ENCODE peak calls at places on chromosomes 7 and 10, in six cellular contexts. F is neuronal stem cell, W is H9, D is mesenchymal stem cell, A is trophoblast cell, Q is H1. R is an unnamed sample.

GRCh38 chr7:140723002-140723401 is 26.5 kb downstream of the NDUFB2 start:
- DNase-seq in Q (no peak), W (no peak), A (no peak), F (no peak), D (no peak), R (no peak)

GRCh38 chr7:115678049-115678982 is 352.2 kb downstream of the TFEC start:
- DNase-seq in Q (no peak), F (no peak), D (peak), W (no peak), A (no peak), R (peak)

GRCh38 chr7:116231543-116232401 is 21.4 kb downstream of the TES start:
- DNase-seq in D (peak), F (no peak), Q (no peak), W (no peak), A (no peak), R (peak)

GRCh38 chr7:157516911-157517781 is 180.3 kb downstream of the DNAJB6 start:
- DNase-seq in D (no peak), W (no peak), F (no peak), A (no peak), Q (no peak), R (no peak)

GRCh38 chr7:42237162-42237821 is at the start of gene GLI3:
- DNase-seq in W (peak), Q (no peak), D (peak), F (peak), A (peak), R (peak)

GRCh38 chr10:86770412-86770960 is 14.1 kb downstream of the BMPR1A start:
- DNase-seq in D (no peak), F (no peak), Q (no peak), W (no peak), A (no peak), R (no peak)

GRCh38 chr10:28719789-28720436 is 42.6 kb downstream of the BAMBI start:
- DNase-seq in Q (no peak), F (no peak), D (peak), W (no peak), A (no peak), R (peak)

GRCh38 chr10:5684971-5685763 is 529 bp downstream of the TASOR2 start:
- DNase-seq in D (peak), W (peak), A (peak), Q (no peak), F (peak), R (peak)

GRCh38 chr7:104552102-104552501 is 223.7 kb downstream of the LHFPL3 start:
- DNase-seq in W (peak), F (peak), A (peak), D (peak), Q (peak), R (peak)

GRCh38 chr10:5611899-5612680 is 54.3 kb downstream of the ASB13 start:
- DNase-seq in F (no peak), W (no peak), Q (no peak), D (no peak), A (no peak), R (no peak)

GRCh38 chr10:95290801-95291633 is at the start of gene PDLIM1:
- DNase-seq in D (peak), F (no peak), W (peak), Q (no peak), A (peak), R (peak)
- H4K8ac ChIP-seq in D (peak), F (no peak), W (no peak), Q (peak), A (peak), R (peak)

GRCh38 chr7:75663302-75663907 is 75.3 kb downstream of the HIP1 start:
- DNase-seq in W (no peak), Q (no peak), F (no peak), D (no peak), A (no peak), R (no peak)
- H2AFZ ChIP-seq in W (no peak), Q (no peak), F (no peak), D (no peak), A (no peak), R (peak)

GRCh38 chr7:159061674-159062212 is 82.9 kb downstream of the VIPR2 start:
- DNase-seq in W (peak), Q (peak), A (peak), F (no peak), D (no peak), R (no peak)
- H3K4ac ChIP-seq in W (no peak), Q (no peak), A (no peak), F (no peak), D (no peak), R (no peak)

GRCh38 chr10:3886666-3887251 is 101.8 kb upstream of the KLF6 start:
- DNase-seq in F (no peak), A (peak), D (peak), W (no peak), Q (no peak), R (peak)
- H4K8ac ChIP-seq in F (no peak), A (peak), D (peak), W (no peak), Q (no peak), R (peak)